ENCODE peak calls at places on chromosomes 12 and 14, in seven cellular contexts. E is caudate nucleus, U is Calu3, O is tibial artery, J is cardiac muscle cell, N is NCI-H1092 treated with DMSO at 0.1 percent for 48 hours, Z is IMR-90. F is an unnamed sample.

GRCh38 chr12:112035219-112035765 is 22.1 kb downstream of the ERP29 start:
- DNase-seq in E (no peak), U (no peak), O (no peak), J (no peak), N (no peak), Z (no peak), F (no peak)

GRCh38 chr12:31867292-31867691 is 91.9 kb upstream of the RESF1 start:
- DNase-seq in E (no peak), U (no peak), O (no peak), J (no peak), N (no peak), Z (no peak), F (no peak)

GRCh38 chr14:21680072-21680471 is 6.5 kb upstream of the OR4E1 start:
- DNase-seq in E (no peak), U (no peak), O (no peak), J (no peak), N (no peak), Z (peak), F (peak)

GRCh38 chr14:99190696-99191662 is 81.0 kb downstream of the BCL11B start:
- DNase-seq in E (no peak), U (no peak), O (no peak), J (no peak), N (no peak), Z (no peak), F (no peak)

GRCh38 chr12:89350661-89351488 is 1.4 kb downstream of the DUSP6 start:
- DNase-seq in E (peak), U (no peak), O (no peak), J (peak), N (no peak), Z (no peak), F (peak)

GRCh38 chr12:117188961-117189724 is 1.1 kb downstream of the FBXO21 start:
- DNase-seq in E (peak), U (no peak), O (peak), J (no peak), N (peak), Z (peak), F (peak)

GRCh38 chr12:49945394-49946080 is 5.0 kb upstream of the AQP2 start:
- DNase-seq in E (peak), U (peak), O (peak), J (peak), N (no peak), Z (peak), F (peak)

GRCh38 chr14:50736932-50737419 is 68.9 kb upstream of the SAV1 start:
- DNase-seq in E (no peak), U (no peak), O (no peak), J (no peak), N (no peak), Z (no peak), F (no peak)

GRCh38 chr12:93198086-93198485 is 179.6 kb upstream of the NUDT4 start:
- DNase-seq in E (no peak), U (peak), O (no peak), J (no peak), N (no peak), Z (peak), F (peak)

GRCh38 chr14:23443411-23443812 is 8.0 kb upstream of the MYH7 start:
- DNase-seq in E (no peak), U (no peak), O (no peak), J (peak), N (no peak), Z (no peak), F (no peak)

GRCh38 chr12:124567035-124567672 is at the start of gene NCOR2:
- DNase-seq in E (no peak), U (peak), O (no peak), J (peak), N (peak), Z (no peak), F (no peak)

GRCh38 chr14:85731198-85731597 is 201.3 kb downstream of the FLRT2 start:
- DNase-seq in E (no peak), U (no peak), O (no peak), J (no peak), N (no peak), Z (peak), F (peak)

GRCh38 chr12:66190519-66191406 is 1.7 kb downstream of the IRAK3 start:
- DNase-seq in E (no peak), U (peak), O (no peak), J (no peak), N (peak), Z (peak), F (peak)

GRCh38 chr14:28666961-28667360 is 99.6 kb upstream of the FOXG1 start:
- DNase-seq in E (no peak), U (no peak), O (no peak), J (no peak), N (no peak), Z (no peak), F (no peak)

GRCh38 chr12:47995976-47996375 is 8.3 kb downstream of the COL2A1 start:
- DNase-seq in E (no peak), U (no peak), O (no peak), J (no peak), N (peak), Z (peak), F (peak)

GRCh38 chr12:116759783-116760581 is 21.9 kb downstream of the RNFT2 start:
- DNase-seq in E (no peak), U (no peak), O (peak), J (peak), N (no peak), Z (no peak), F (no peak)

GRCh38 chr14:80047761-80048160 is 163.5 kb downstream of the DIO2 start:
- DNase-seq in E (no peak), U (no peak), O (no peak), J (peak), N (no peak), Z (no peak), F (peak)

GRCh38 chr14:78448483-78449094 is 278.4 kb downstream of the NRXN3 start:
- DNase-seq in E (peak), U (peak), O (peak), J (peak), N (peak), Z (no peak), F (peak)

GRCh38 chr14:82354126-82354525 is 820.5 kb upstream of the SEL1L start:
- DNase-seq in E (no peak), U (no peak), O (no peak), J (no peak), N (no peak), Z (no peak), F (no peak)

GRCh38 chr14:105059035-105059916 is 6.0 kb downstream of the GPR132 start:
- DNase-seq in E (no peak), U (no peak), O (no peak), J (no peak), N (no peak), Z (no peak), F (no peak)

GRCh38 chr12:56286044-56286830 is 13.9 kb downstream of the CS start:
- DNase-seq in E (no peak), U (no peak), O (no peak), J (no peak), N (no peak), Z (no peak), F (no peak)

GRCh38 chr12:109531411-109531810 is 41.9 kb downstream of the MMAB start:
- DNase-seq in E (no peak), U (no peak), O (no peak), J (peak), N (no peak), Z (no peak), F (no peak)

GRCh38 chr14:92649934-92650545 is 98.4 kb downstream of the LGMN start:
- DNase-seq in E (peak), U (no peak), O (peak), J (no peak), N (no peak), Z (peak), F (peak)

GRCh38 chr12:111395557-111396187 is 10.1 kb upstream of the SH2B3 start:
- DNase-seq in E (no peak), U (no peak), O (no peak), J (no peak), N (no peak), Z (no peak), F (no peak)

GRCh38 chr12:131896811-131897270 is 2.4 kb downstream of the ULK1 start:
- DNase-seq in E (peak), U (no peak), O (no peak), J (no peak), N (no peak), Z (no peak), F (no peak)

GRCh38 chr12:100404769-100405407 is 48.0 kb downstream of the SLC17A8 start:
- DNase-seq in E (no peak), U (peak), O (no peak), J (peak), N (peak), Z (peak), F (peak)

GRCh38 chr12:14307004-14307403 is 58.5 kb upstream of the ATF7IP start:
- DNase-seq in E (no peak), U (no peak), O (no peak), J (no peak), N (no peak), Z (no peak), F (no peak)

GRCh38 chr12:50914872-50915484 is 37.4 kb upstream of the HIGD1C start:
- DNase-seq in E (no peak), U (no peak), O (no peak), J (no peak), N (no peak), Z (no peak), F (no peak)

GRCh38 chr14:76117789-76118188 is 33.9 kb upstream of the GPATCH2L start:
- DNase-seq in E (no peak), U (no peak), O (no peak), J (no peak), N (peak), Z (no peak), F (no peak)

GRCh38 chr14:100586520-100587247 is 533 bp downstream of the BEGAIN start:
- DNase-seq in E (no peak), U (peak), O (no peak), J (peak), N (no peak), Z (no peak), F (no peak)

GRCh38 chr14:62234849-62235248 is 472.6 kb downstream of the SNAPC1 start:
- DNase-seq in E (no peak), U (no peak), O (no peak), J (no peak), N (no peak), Z (no peak), F (no peak)

GRCh38 chr12:93813972-93814821 is 137.0 kb downstream of the CRADD start:
- DNase-seq in E (peak), U (no peak), O (peak), J (peak), N (peak), Z (peak), F (peak)

GRCh38 chr12:75917083-75917482 is 114.5 kb downstream of the PHLDA1 start:
- DNase-seq in E (no peak), U (no peak), O (no peak), J (no peak), N (no peak), Z (no peak), F (no peak)

GRCh38 chr12:101375573-101375972 is 32.0 kb downstream of the ARL1 start:
- DNase-seq in E (no peak), U (no peak), O (no peak), J (no peak), N (no peak), Z (no peak), F (no peak)

GRCh38 chr14:80315681-80316080 is 104.4 kb upstream of the DIO2 start:
- DNase-seq in E (no peak), U (no peak), O (no peak), J (no peak), N (no peak), Z (peak), F (peak)

GRCh38 chr14:96666088-96666487 is 131.1 kb upstream of the VRK1 start:
- DNase-seq in E (no peak), U (no peak), O (no peak), J (no peak), N (no peak), Z (no peak), F (no peak)

GRCh38 chr12:109125791-109126190 is 9.4 kb downstream of the ACACB start:
- DNase-seq in E (no peak), U (no peak), O (no peak), J (no peak), N (no peak), Z (no peak), F (no peak)

GRCh38 chr12:64672925-64673409 is 62.7 kb downstream of the RASSF3 start:
- DNase-seq in E (no peak), U (peak), O (no peak), J (no peak), N (peak), Z (peak), F (peak)